ENCODE peak calls at places on chromosome 6, in four cellular contexts. U is choroid plexus epithelial cell, H is fibroblast of pulmonary artery, L is heart left ventricle. J is an unnamed sample.

GRCh38 chr6:34059136-34059731 is 86.7 kb downstream of the GRM4 start:
- DNase-seq in H (no peak), L (no peak), U (no peak), J (no peak)

GRCh38 chr6:4608361-4609115 is 167.7 kb upstream of the CDYL start:
- DNase-seq in L (no peak), U (no peak), H (no peak), J (no peak)

GRCh38 chr6:71043902-71044301 is 87.0 kb upstream of the B3GAT2 start:
- DNase-seq in H (peak), U (peak), L (no peak), J (no peak)

GRCh38 chr6:16781348-16782169 is 20.3 kb upstream of the ATXN1 start:
- DNase-seq in H (no peak), L (no peak), U (peak), J (no peak)

GRCh38 chr6:152022303-152022702 is 214.8 kb downstream of the ESR1 start:
- DNase-seq in H (no peak), L (no peak), U (no peak), J (no peak)

GRCh38 chr6:69098910-69099309 is 463.8 kb downstream of the ADGRB3 start:
- DNase-seq in U (no peak), L (no peak), H (no peak), J (no peak)

GRCh38 chr6:107714104-107714503 is 110.0 kb downstream of the SCML4 start:
- DNase-seq in U (no peak), L (no peak), H (no peak), J (no peak)

GRCh38 chr6:76708641-76709331 is 636.3 kb upstream of the IMPG1 start:
- DNase-seq in L (no peak), U (peak), H (peak), J (no peak)

GRCh38 chr6:35082733-35083403 is 58.3 kb downstream of the TCP11 start:
- DNase-seq in L (peak), H (no peak), U (peak), J (no peak)

GRCh38 chr6:150025201-150025917 is at the start of gene RAET1L:
- DNase-seq in H (peak), U (peak), L (no peak), J (no peak)

GRCh38 chr6:17086469-17086868 is 15.4 kb upstream of the STMND1 start:
- DNase-seq in L (peak), U (peak), H (peak), J (peak)

GRCh38 chr6:3710403-3710802 is 41.1 kb downstream of the PXDC1 start:
- DNase-seq in U (no peak), H (no peak), L (no peak), J (no peak)

GRCh38 chr6:7165736-7166296 is 58.1 kb downstream of the RREB1 start:
- DNase-seq in H (no peak), L (no peak), U (no peak), J (no peak)

GRCh38 chr6:56526860-56527544 is 115.7 kb downstream of the DST start:
- DNase-seq in U (no peak), H (no peak), L (no peak), J (no peak)

GRCh38 chr6:21738180-21739094 is 144.9 kb downstream of the SOX4 start:
- DNase-seq in U (no peak), L (no peak), H (no peak), J (no peak)

GRCh38 chr6:85405175-85405852 is 44.6 kb upstream of the NT5E start:
- DNase-seq in H (no peak), U (peak), L (no peak), J (no peak)

GRCh38 chr6:5998236-5998635 is 8.5 kb downstream of the NRN1 start:
- DNase-seq in L (no peak), U (no peak), H (no peak), J (no peak)
- H3K4me3 ChIP-seq in L (peak), U (no peak), H (no peak), J (no peak)

DNA sequence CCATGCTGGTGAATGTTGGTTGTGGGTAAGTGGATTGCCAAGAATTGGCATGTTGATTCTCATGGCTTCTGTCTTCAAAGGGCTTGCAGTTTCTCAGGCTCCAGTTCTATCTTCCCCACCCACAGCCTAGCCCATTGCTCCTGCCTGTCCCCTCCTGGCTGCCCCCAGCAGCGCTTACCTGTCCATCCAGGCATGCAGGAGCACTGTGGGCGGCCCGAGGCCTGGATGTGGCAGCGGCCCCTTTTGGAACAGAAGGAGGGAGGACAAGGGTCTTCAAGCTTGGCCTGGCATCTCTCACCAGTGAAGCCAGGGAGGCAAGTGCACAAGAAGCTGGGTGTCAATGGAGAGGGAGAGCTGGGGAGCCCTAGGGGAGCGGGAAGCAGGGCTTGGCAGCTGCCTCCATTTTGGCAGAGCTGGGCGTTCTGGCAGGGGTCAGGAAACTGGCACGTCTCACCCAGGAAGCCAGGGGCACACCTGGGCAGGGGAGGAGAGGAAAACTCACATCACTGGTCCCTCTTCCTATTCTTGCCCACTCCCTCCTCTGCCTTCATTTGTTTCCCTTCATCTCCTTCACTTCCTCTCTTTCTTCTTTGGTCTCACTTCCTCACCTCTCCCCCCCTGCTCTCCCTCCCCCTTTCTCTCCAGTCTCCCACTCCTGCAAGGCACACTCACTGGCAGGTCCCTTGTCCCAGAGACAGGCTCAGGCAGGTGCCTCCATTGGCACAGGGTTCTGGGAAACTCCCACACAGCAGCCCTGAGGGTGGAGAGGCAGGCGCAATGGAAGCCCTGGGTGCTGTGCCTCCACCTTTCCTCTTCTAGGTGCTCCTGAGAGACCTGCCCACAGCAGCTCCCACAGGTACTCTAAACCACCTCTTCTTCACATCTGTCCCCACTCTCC is 1.3 kb downstream of the NOTCH4 start:
- DNase-seq in U (no peak), H (no peak), L (no peak), J (no peak)
- H3K4me3 ChIP-seq in U (no peak), H (no peak), L (peak), J (no peak)

GRCh38 chr6:28383235-28384142 is 16.1 kb downstream of the ZSCAN12 start:
- DNase-seq in U (peak), L (peak), H (peak), J (no peak)
- H3K4me3 ChIP-seq in U (peak), L (peak), H (peak), J (no peak)

DNA sequence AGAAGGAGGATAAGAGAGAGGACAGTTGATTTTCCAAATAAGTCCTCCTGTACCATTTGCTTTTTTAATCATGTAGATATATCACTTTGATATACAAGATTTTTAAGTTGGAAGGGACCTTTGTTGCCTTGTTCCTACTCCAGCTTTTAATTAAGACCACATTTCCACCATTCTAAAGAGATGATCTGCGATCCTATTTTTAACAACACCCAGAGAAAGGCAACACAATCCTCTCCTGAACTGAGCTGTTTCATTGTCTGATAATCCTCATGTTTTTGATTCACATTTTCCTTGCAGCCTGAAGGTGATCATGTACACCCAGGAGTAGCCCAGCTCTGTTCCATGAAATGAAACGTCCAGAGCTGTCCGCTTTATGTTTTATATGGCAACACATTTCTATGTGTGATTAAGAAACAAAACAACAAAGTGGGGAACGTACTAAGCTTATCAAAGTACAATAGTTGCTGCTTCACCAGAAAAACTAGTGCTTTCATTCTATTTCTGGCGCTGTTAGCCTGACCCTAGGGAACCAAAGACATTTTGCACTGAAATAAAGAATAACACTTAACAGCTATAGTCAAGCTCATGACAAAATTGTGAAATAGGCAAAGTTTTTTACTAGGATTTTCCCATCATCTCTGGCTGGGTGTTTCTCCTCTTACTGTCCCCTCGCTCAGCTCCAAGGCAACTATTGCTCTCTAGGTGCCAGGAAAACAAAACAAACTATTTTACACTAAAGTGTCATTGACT is 22.6 kb upstream of the TRAF3IP2 start:
- DNase-seq in U (peak), L (no peak), H (peak), J (no peak)
- H3K4me3 ChIP-seq in U (no peak), L (no peak), H (no peak), J (no peak)

DNA sequence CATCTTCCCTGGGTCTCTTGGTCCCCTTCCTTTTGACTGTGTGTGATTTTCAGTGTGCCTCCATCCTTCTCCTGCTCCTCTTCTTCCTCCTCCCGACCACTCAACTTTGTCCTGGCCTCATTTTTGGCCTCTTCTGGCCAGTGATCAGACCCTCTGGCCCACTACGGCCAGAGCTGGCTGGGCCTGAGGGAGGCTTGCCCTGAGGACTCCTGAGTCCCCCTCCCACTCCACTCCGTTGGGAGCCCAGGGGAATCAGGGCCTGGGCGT is 910 bp upstream of the DDR1 start:
- DNase-seq in L (no peak), H (no peak), U (no peak), J (no peak)
- H3K4me3 ChIP-seq in L (peak), H (no peak), U (no peak), J (peak)

GRCh38 chr6:37049735-37049989 is 44.2 kb downstream of the FGD2 start:
- DNase-seq in L (no peak), H (no peak), U (no peak), J (no peak)
- H3K4me3 ChIP-seq in L (no peak), H (no peak), U (no peak), J (no peak)

GRCh38 chr6:41559655-41560439 is 13.7 kb downstream of the FOXP4 start:
- DNase-seq in H (no peak), L (no peak), U (no peak), J (no peak)
- H3K4me3 ChIP-seq in H (no peak), L (peak), U (no peak), J (peak)

GRCh38 chr6:133891814-133892443 is 3.0 kb downstream of the TCF21 start:
- DNase-seq in U (no peak), L (no peak), H (no peak), J (no peak)
- H3K4me3 ChIP-seq in U (peak), L (peak), H (peak), J (no peak)

J was measured in HAP-1.